ENCODE peak calls at places on chromosomes 2 and 18, in five cellular contexts. T is GM13976, S is KBM-7, E is BE2C, D is HT1080. H is an unnamed sample.

GRCh38 chr2:216242365-216242764 is 129.9 kb downstream of the MARCHF4 start:
- DNase-seq in T (no peak), S (no peak), E (peak; percentile 74), D (no peak), H (no peak)

GRCh38 chr18:46283895-46284295 is 179.7 kb downstream of the HAUS1 start:
- DNase-seq in T (no peak), S (no peak), E (peak; percentile 78), D (no peak), H (no peak)

GRCh38 chr18:79899609-79900435 is 51.6 kb downstream of the SLC66A2 start:
- DNase-seq in T (no peak), S (no peak), E (no peak), D (no peak), H (no peak)

GRCh38 chr18:78138993-78139496 is 840.6 kb upstream of the SALL3 start:
- DNase-seq in T (no peak), S (no peak), E (no peak), D (no peak), H (no peak)

GRCh38 chr2:241228081-241228859 is 39.8 kb downstream of the ANO7 start:
- DNase-seq in T (no peak), S (no peak), E (no peak), D (no peak), H (no peak)

GRCh38 chr2:38554973-38555595 is 47.6 kb downstream of the HNRNPLL start:
- DNase-seq in T (no peak), S (peak; percentile 23), E (no peak), D (peak; percentile 10), H (no peak)

GRCh38 chr2:184004945-184005672 is 593.2 kb upstream of the ZNF804A start:
- DNase-seq in T (no peak), S (no peak), E (peak; percentile 42), D (no peak), H (no peak)

GRCh38 chr2:601806-602455 is 75.3 kb downstream of the TMEM18 start:
- DNase-seq in T (no peak), S (no peak), E (no peak), D (no peak), H (no peak)

GRCh38 chr18:2994603-2995432 is 18.1 kb downstream of the LPIN2 start:
- DNase-seq in T (peak; percentile 70), S (peak; percentile 76), E (peak; percentile 27), D (no peak), H (no peak)

GRCh38 chr2:168525020-168525419 is 68.9 kb downstream of the CERS6 start:
- DNase-seq in T (no peak), S (no peak), E (no peak), D (no peak), H (no peak)

GRCh38 chr2:233997726-233998125 is 52.8 kb upstream of the SPP2 start:
- DNase-seq in T (no peak), S (no peak), E (no peak), D (no peak), H (no peak)